ENCODE peak calls at places on chromosomes 16 and 17, in ten cellular contexts. H is stimulated activated CD4-positive, alpha-beta T cell treated with anti-CD3 and anti-CD28 coated beads, Interleukin-15, amount 100 ng/mL, for 1 hour; Y is thoracic aorta; K is fibroblast of mammary gland; B is NCI-H2107; E is amygdala; P is GM12865; Z is RCC 7860; C is WTC11; U is left kidney. L is an unnamed sample.
A peak's percentile ranks its signal among the peaks of the same experiment; 100 is the strongest.

GRCh38 chr16:10086620-10087019 is 95.6 kb downstream of the GRIN2A start:
- DNase-seq in H (no peak), Y (no peak), K (no peak), B (no peak), E (no peak), P (no peak), Z (no peak), C (no peak), U (no peak), L (no peak)

GRCh38 chr16:3074860-3075545 is 9.6 kb downstream of the IL32 start:
- DNase-seq in H (peak; percentile 40), Y (no peak), K (no peak), B (no peak), E (no peak), P (peak; percentile 93), Z (no peak), C (no peak), U (no peak), L (no peak)

GRCh38 chr16:72066747-72067146 is 3.7 kb downstream of the HPR start:
- DNase-seq in H (no peak), Y (no peak), K (peak; percentile 68), B (no peak), E (no peak), P (peak; percentile 40), Z (peak; percentile 18), C (no peak), U (peak; percentile 71), L (peak; percentile 58)

GRCh38 chr17:63954402-63955063 is 18.2 kb downstream of the SCN4A start:
- DNase-seq in H (no peak), Y (no peak), K (no peak), B (no peak), E (no peak), P (peak; percentile 67), Z (no peak), C (no peak), U (no peak), L (no peak)

GRCh38 chr17:74197801-74198200 is 5.7 kb upstream of the RPL38 start:
- DNase-seq in H (no peak), Y (no peak), K (no peak), B (no peak), E (no peak), P (no peak), Z (no peak), C (no peak), U (no peak), L (no peak)

GRCh38 chr16:58331024-58331707 is 36.3 kb upstream of the PRSS54 start:
- DNase-seq in H (no peak), Y (no peak), K (no peak), B (no peak), E (no peak), P (no peak), Z (no peak), C (peak; percentile 73), U (peak; percentile 65), L (peak; percentile 14)

GRCh38 chr17:82397449-82398335 is 20.5 kb upstream of the HEXD start:
- DNase-seq in H (no peak), Y (no peak), K (no peak), B (no peak), E (no peak), P (no peak), Z (no peak), C (no peak), U (no peak), L (no peak)

GRCh38 chr17:14268264-14268663 is 31.6 kb upstream of the CDRT15 start:
- DNase-seq in H (no peak), Y (no peak), K (peak; percentile 6), B (no peak), E (no peak), P (no peak), Z (no peak), C (no peak), U (no peak), L (no peak)

GRCh38 chr16:75460441-75460840 is 4.0 kb downstream of the TMEM170A start:
- DNase-seq in H (no peak), Y (no peak), K (no peak), B (no peak), E (no peak), P (no peak), Z (no peak), C (no peak), U (peak; percentile 43), L (no peak)

GRCh38 chr17:59607817-59608403 is 11.8 kb upstream of the CLTC start:
- DNase-seq in H (peak; percentile 5), Y (no peak), K (no peak), B (no peak), E (no peak), P (peak; percentile 37), Z (no peak), C (peak; percentile 73), U (no peak), L (peak; percentile 68)

GRCh38 chr16:15644306-15644961 is 1.5 kb upstream of the MARF1 start:
- DNase-seq in H (no peak), Y (no peak), K (peak; percentile 73), B (no peak), E (no peak), P (peak; percentile 29), Z (no peak), C (no peak), U (no peak), L (peak; percentile 99)

GRCh38 chr17:18262641-18263040 is 2.2 kb downstream of the MIEF2 start:
- DNase-seq in H (no peak), Y (no peak), K (no peak), B (no peak), E (no peak), P (no peak), Z (no peak), C (no peak), U (no peak), L (no peak)

GRCh38 chr17:2090210-2090641 is 35.3 kb downstream of the HIC1 start:
- DNase-seq in H (no peak), Y (no peak), K (no peak), B (no peak), E (no peak), P (peak; percentile 61), Z (no peak), C (no peak), U (no peak), L (no peak)

GRCh38 chr17:61641084-61641483 is 50.1 kb upstream of the NACA2 start:
- DNase-seq in H (no peak), Y (no peak), K (no peak), B (no peak), E (no peak), P (no peak), Z (no peak), C (no peak), U (no peak), L (no peak)

GRCh38 chr16:58035356-58036170 is 10.0 kb downstream of the MMP15 start:
- DNase-seq in H (no peak), Y (no peak), K (no peak), B (no peak), E (no peak), P (no peak), Z (no peak), C (no peak), U (no peak), L (no peak)

GRCh38 chr16:29312835-29313558 is 93.5 kb downstream of the NPIPB11 start:
- DNase-seq in H (no peak), Y (no peak), K (no peak), B (peak; percentile 69), E (no peak), P (no peak), Z (no peak), C (no peak), U (peak; percentile 94), L (no peak)

GRCh38 chr17:47949951-47950350 is 7.7 kb downstream of the PRR15L start:
- DNase-seq in H (no peak), Y (no peak), K (no peak), B (no peak), E (no peak), P (peak; percentile 74), Z (no peak), C (no peak), U (no peak), L (no peak)

GRCh38 chr17:74960739-74961342 is 11.7 kb downstream of the HID1 start:
- DNase-seq in H (peak; percentile 33), Y (no peak), K (peak; percentile 15), B (no peak), E (no peak), P (peak; percentile 86), Z (peak; percentile 68), C (peak; percentile 82), U (peak; percentile 81), L (peak; percentile 77)

GRCh38 chr16:81836279-81837054 is 57.4 kb downstream of the PLCG2 start:
- DNase-seq in H (no peak), Y (no peak), K (no peak), B (no peak), E (no peak), P (peak; percentile 92), Z (no peak), C (no peak), U (no peak), L (no peak)

GRCh38 chr17:6061290-6061689 is 8.9 kb upstream of the WSCD1 start:
- DNase-seq in H (no peak), Y (peak; percentile 36), K (peak; percentile 54), B (no peak), E (no peak), P (no peak), Z (peak; percentile 81), C (no peak), U (no peak), L (no peak)

GRCh38 chr16:23595246-23595950 is 718 bp downstream of the NDUFAB1 start:
- DNase-seq in H (no peak), Y (no peak), K (peak; percentile 15), B (no peak), E (no peak), P (peak; percentile 7), Z (no peak), C (no peak), U (peak; percentile 39), L (no peak)

L was measured in HAP-1.